ENCODE peak calls at places on chromosomes 4 and X, in six cellular contexts. N is H9, G is mesendoderm, C is neuronal stem cell, M is IMR-90, P is H1. L is an unnamed sample.

GRCh38 chr4:67393699-67394281 is 151.5 kb downstream of the CENPC start:
- DNase-seq in N (no peak), C (peak; percentile 39), G (peak; percentile 37), P (no peak), M (peak; percentile 50), L (peak; percentile 39)

GRCh38 chrX:68685722-68686683 is 38.5 kb downstream of the STARD8 start:
- DNase-seq in G (peak; percentile 89), M (peak; percentile 76), P (no peak), N (peak; percentile 71), C (no peak), L (peak; percentile 26)

GRCh38 chrX:1481636-1482529 is 29.2 kb upstream of the ASMTL start:
- DNase-seq in M (peak; percentile 76), C (no peak), P (peak; percentile 33), N (peak; percentile 81), G (peak; percentile 94), L (peak; percentile 89)

GRCh38 chrX:10545882-10546281 is 74.5 kb downstream of the MID1 start:
- DNase-seq in G (no peak), M (no peak), N (no peak), P (peak; percentile 3), C (no peak), L (no peak)

GRCh38 chr4:85565761-85566480 is 91.0 kb downstream of the ARHGAP24 start:
- DNase-seq in P (no peak), N (no peak), G (no peak), M (no peak), C (no peak), L (peak; percentile 43)

GRCh38 chr4:156598138-156598681 is 373.4 kb downstream of the PDGFC start:
- DNase-seq in P (peak; percentile 3), M (peak; percentile 78), G (no peak), N (no peak), C (no peak), L (peak; percentile 97)

GRCh38 chr4:6942238-6942800 is 32.7 kb downstream of the TBC1D14 start:
- DNase-seq in N (no peak), G (peak; percentile 49), C (no peak), M (peak; percentile 98), P (no peak), L (peak; percentile 99)

GRCh38 chr4:6644792-6645530 is 4.5 kb downstream of the MRFAP1 start:
- DNase-seq in M (no peak), G (no peak), P (no peak), N (no peak), C (no peak), L (no peak)

GRCh38 chrX:48470110-48470832 is at the start of gene SLC38A5:
- DNase-seq in N (no peak), M (no peak), P (no peak), G (no peak), C (no peak), L (no peak)

GRCh38 chr4:154293427-154293826 is 198.2 kb downstream of the DCHS2 start:
- DNase-seq in C (no peak), N (no peak), G (peak; percentile 20), P (no peak), M (no peak), L (no peak)

GRCh38 chr4:3861720-3862639 is 95.8 kb downstream of the ADRA2C start:
- DNase-seq in C (no peak), G (no peak), N (no peak), M (no peak), P (no peak), L (no peak)

GRCh38 chr4:139522457-139522856 is 33.6 kb downstream of the SETD7 start:
- DNase-seq in G (peak; percentile 33), N (no peak), C (no peak), M (no peak), P (no peak), L (no peak)

GRCh38 chr4:4775493-4776004 is 83.9 kb upstream of the MSX1 start:
- DNase-seq in M (no peak), N (no peak), G (no peak), C (no peak), P (no peak), L (no peak)

GRCh38 chr4:145936142-145937020 is 2.2 kb downstream of the ZNF827 start:
- DNase-seq in P (no peak), N (peak; percentile 74), C (peak; percentile 57), M (peak; percentile 73), G (peak; percentile 94), L (peak; percentile 85)

GRCh38 chrX:11386001-11386523 is 92.8 kb downstream of the AMELX start:
- DNase-seq in M (peak; percentile 75), N (no peak), P (no peak), G (no peak), C (no peak), L (peak; percentile 44)

GRCh38 chrX:101530944-101531343 is 19.4 kb upstream of the ARMCX1 start:
- DNase-seq in G (no peak), N (no peak), M (no peak), C (no peak), P (no peak), L (no peak)

GRCh38 chr4:8398347-8398746 is 42.2 kb downstream of the ACOX3 start:
- DNase-seq in C (no peak), G (no peak), P (no peak), M (no peak), N (no peak), L (no peak)

GRCh38 chr4:183396187-183396738 is 48.2 kb upstream of the CDKN2AIP start:
- DNase-seq in G (no peak), C (no peak), M (peak; percentile 18), P (no peak), N (no peak), L (no peak)

GRCh38 chr4:181939199-181939945 is 303.8 kb upstream of the TENM3 start:
- DNase-seq in N (no peak), M (peak; percentile 51), P (no peak), C (no peak), G (peak; percentile 65), L (no peak)

GRCh38 chrX:23952401-23952800 is 44.6 kb downstream of the CXorf58 start:
- DNase-seq in P (no peak), M (no peak), G (no peak), N (no peak), C (no peak), L (no peak)

GRCh38 chr4:78703079-78703478 is 73.1 kb upstream of the BMP2K start:
- DNase-seq in N (no peak), P (no peak), C (no peak), G (no peak), M (no peak), L (no peak)

GRCh38 chr4:151541438-151542071 is 132.6 kb downstream of the FHIP1A start:
- DNase-seq in N (no peak), G (peak; percentile 78), P (no peak), M (peak; percentile 58), C (peak; percentile 5), L (peak; percentile 84)

GRCh38 chr4:1647432-1647831 is 36.7 kb downstream of the FAM53A start:
- DNase-seq in N (no peak), G (no peak), M (no peak), P (no peak), C (no peak), L (no peak)

GRCh38 chr4:110733901-110734300 is 111.0 kb upstream of the PITX2 start:
- DNase-seq in G (no peak), N (no peak), M (no peak), P (no peak), C (no peak), L (no peak)

GRCh38 chr4:118338981-118339765 is 13.6 kb downstream of the PRSS12 start:
- DNase-seq in P (no peak), G (no peak), N (no peak), M (peak; percentile 91), C (no peak), L (no peak)

GRCh38 chr4:86482851-86483490 is 111.1 kb upstream of the PTPN13 start:
- DNase-seq in M (no peak), N (peak; percentile 89), G (peak; percentile 96), C (peak; percentile 88), P (peak; percentile 89), L (peak; percentile 41)

GRCh38 chr4:147003956-147004580 is 58.4 kb upstream of the TTC29 start:
- DNase-seq in C (no peak), G (peak; percentile 33), M (no peak), P (peak; percentile 56), N (peak; percentile 58), L (no peak)

DNA sequence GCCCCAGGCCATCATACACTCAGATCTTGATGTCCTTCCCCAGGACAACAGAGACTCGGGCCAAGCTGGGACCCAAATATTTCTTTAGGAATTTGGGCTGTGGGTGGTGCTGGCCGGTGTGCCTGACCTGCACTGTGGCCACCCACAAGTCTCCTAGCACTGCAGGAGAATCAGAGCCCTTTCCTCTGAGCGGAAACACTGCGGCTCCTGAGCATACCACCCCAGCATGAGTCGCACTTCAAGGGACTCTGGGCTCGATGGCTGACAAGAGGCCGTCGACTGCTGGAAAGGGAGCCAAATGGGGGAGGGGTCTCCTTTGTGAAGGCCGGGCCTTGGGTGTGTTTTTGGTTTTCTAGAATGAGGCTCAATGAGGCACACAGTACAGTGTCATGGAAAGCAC is 13.0 kb upstream of the IRAK1 start:
- DNase-seq in G (peak; percentile 63), C (no peak), N (no peak), M (no peak), P (no peak), L (no peak)
- H3K27ac ChIP-seq in G (no peak overlapping the region), C (no peak overlapping the region), N (no peak overlapping the region), M (no peak overlapping the region), P (no peak overlapping the region), L (no peak overlapping the region)

DNA sequence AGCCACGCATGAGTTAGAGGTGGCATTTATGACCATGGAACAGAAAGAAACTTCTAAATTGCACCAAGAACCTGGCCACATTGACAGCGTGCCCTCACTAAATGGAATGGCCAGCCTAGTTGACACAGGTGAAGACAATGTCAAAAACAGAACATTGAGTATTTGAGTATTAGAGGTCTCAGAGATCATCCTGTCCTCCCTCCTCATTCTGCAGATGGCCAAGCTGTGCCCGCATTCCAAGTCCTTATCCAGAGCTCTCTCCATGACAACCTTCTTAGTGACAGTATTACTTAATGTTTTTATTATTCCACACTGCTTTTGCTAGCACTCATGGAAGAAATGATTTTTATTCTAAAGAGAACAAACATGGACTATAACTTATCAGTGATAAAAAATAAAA is 9.9 kb upstream of the CCDC110 start:
- DNase-seq in C (no peak), P (no peak), M (no peak), N (no peak), G (no peak), L (no peak)
- H2BK15ac ChIP-seq in C (no peak overlapping the region), P (no peak overlapping the region), M (no peak overlapping the region), N (no peak overlapping the region), G (no peak overlapping the region), L (no peak overlapping the region)

DNA sequence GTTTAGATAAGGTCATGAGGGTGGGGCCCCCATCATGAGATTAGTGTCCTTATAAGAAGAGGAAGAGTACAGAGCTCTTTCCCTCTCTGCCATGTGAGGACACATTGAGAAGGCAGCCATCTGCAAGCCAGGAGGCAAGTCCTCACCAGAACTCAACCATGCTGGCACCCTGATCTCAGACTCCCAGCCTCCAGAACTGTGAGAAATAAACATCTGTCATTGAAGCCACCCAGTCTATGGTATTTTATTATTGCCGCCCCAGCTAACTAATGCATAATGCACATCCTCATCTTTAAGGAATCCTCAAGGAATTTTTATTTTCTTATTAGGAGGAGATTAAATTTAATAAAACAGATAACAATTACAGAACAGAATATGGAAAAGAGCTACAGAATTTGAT is 16.7 kb upstream of the EXOSC9 start:
- DNase-seq in M (no peak), N (no peak), P (no peak), C (no peak), G (no peak), L (no peak)
- H3K4me1 ChIP-seq in M (peaks cover 17% of the 10 kb centered on the region), N (peaks cover 5% of the 10 kb centered on the region), P (no peaks in the 10 kb centered on the region), C (peaks cover 2% of the 10 kb centered on the region), G (no peaks in the 10 kb centered on the region), L (peaks cover 6% of the 10 kb centered on the region)

GRCh38 chrX:43808231-43808630 is 74.0 kb downstream of the MAOB start:
- DNase-seq in C (no peak), M (no peak), G (no peak), N (no peak), P (no peak), L (no peak)
- H3K27ac ChIP-seq in C (no peak overlapping the region), M (no peak overlapping the region), G (no peak overlapping the region), N (no peak overlapping the region), P (no peak overlapping the region), L (no peak overlapping the region)